ENCODE peak calls at places on chromosomes 4 and X, in eight cellular contexts. B is suprapubic skin; H is MM.1S; Z is effector memory CD4-positive, alpha-beta T cell; D is tibial artery; E is adrenal gland; P is osteoblast; C is CD8-positive, alpha-beta memory T cell. X is an unnamed sample. For H3K4me1, the result is how much of the 10 kb centered on the place peaks cover.

GRCh38 chrX:35919536-35920309 is at the start of gene CFAP47:
- DNase-seq in B (no peak), D (no peak), H (peak), P (no peak), C (no peak), Z (no peak), E (peak), X (no peak)

GRCh38 chrX:49829016-49829415 is at the start of gene PAGE4:
- DNase-seq in P (no peak), Z (no peak), B (no peak), D (no peak), E (no peak), H (no peak), C (no peak), X (no peak)

GRCh38 chr4:71113294-71113693 is 119.8 kb downstream of the DCK start:
- DNase-seq in D (no peak), H (no peak), P (no peak), C (no peak), E (no peak), B (no peak), Z (no peak), X (no peak)

GRCh38 chrX:77755561-77755960 is 30.5 kb downstream of the ATRX start:
- DNase-seq in D (no peak), C (no peak), P (no peak), H (no peak), E (no peak), B (no peak), Z (no peak), X (no peak)

GRCh38 chr4:145887241-145887964 is 51.2 kb downstream of the ZNF827 start:
- DNase-seq in P (no peak), E (no peak), D (peak), B (no peak), C (no peak), H (no peak), Z (no peak), X (no peak)

GRCh38 chrX:12021708-12022107 is 116.6 kb upstream of the FRMPD4 start:
- DNase-seq in E (no peak), D (no peak), H (no peak), C (no peak), Z (no peak), P (no peak), B (no peak), X (no peak)

GRCh38 chrX:120452131-120452530 is 17.0 kb downstream of the LAMP2 start:
- DNase-seq in C (no peak), D (no peak), H (no peak), Z (no peak), E (no peak), P (peak), B (no peak), X (no peak)

GRCh38 chr4:99043346-99043745 is 45.2 kb downstream of the ADH5 start:
- DNase-seq in D (no peak), Z (no peak), E (no peak), B (no peak), P (peak), H (no peak), C (no peak), X (peak)

GRCh38 chrX:1537031-1537715 is at the start of gene P2RY8:
- DNase-seq in C (peak), Z (peak), P (no peak), B (peak), H (peak), D (peak), E (peak), X (peak)

GRCh38 chrX:155115174-155115830 is 44.0 kb downstream of the BRCC3 start:
- DNase-seq in B (no peak), P (no peak), C (no peak), Z (no peak), H (no peak), E (no peak), D (no peak), X (no peak)

GRCh38 chr4:112201915-112202505 is 29.6 kb upstream of the AP1AR start:
- DNase-seq in Z (no peak), E (no peak), C (no peak), D (no peak), P (no peak), H (no peak), B (no peak), X (no peak)

GRCh38 chrX:56802921-56803848 is 74.1 kb downstream of the NBDY start:
- DNase-seq in H (peak), Z (peak), C (peak), P (peak), B (peak), D (peak), E (peak), X (peak)

GRCh38 chr4:76208005-76208765 is 5.4 kb downstream of the SCARB2 start:
- DNase-seq in E (peak), D (peak), C (no peak), H (no peak), P (peak), Z (no peak), B (peak), X (no peak)

GRCh38 chr4:860561-860960 is 34.6 kb upstream of the CPLX1 start:
- DNase-seq in B (no peak), H (no peak), Z (no peak), P (peak), E (no peak), C (no peak), D (no peak), X (no peak)

GRCh38 chr4:25861951-25862410 is 807 bp downstream of the SEL1L3 start:
- DNase-seq in Z (no peak), H (peak), D (no peak), E (no peak), B (no peak), P (peak), C (peak), X (peak)

GRCh38 chr4:148376151-148376550 is 66.1 kb downstream of the NR3C2 start:
- DNase-seq in Z (no peak), H (peak), D (peak), C (peak), P (no peak), E (peak), B (no peak), X (peak)

GRCh38 chr4:65839288-65839919 is 169.1 kb upstream of the EPHA5 start:
- DNase-seq in P (no peak), D (no peak), E (no peak), B (no peak), C (no peak), H (no peak), Z (no peak), X (no peak)

GRCh38 chrX:38277136-38277535 is 50.2 kb downstream of the RPGR start:
- DNase-seq in B (no peak), Z (no peak), P (no peak), D (no peak), H (no peak), E (no peak), C (no peak), X (no peak)

GRCh38 chrX:123976671-123977316 is 15.3 kb downstream of the STAG2 start:
- DNase-seq in H (no peak), P (peak), E (no peak), Z (no peak), D (no peak), C (no peak), B (no peak), X (no peak)

GRCh38 chr4:4820264-4820663 is 39.2 kb upstream of the MSX1 start:
- DNase-seq in Z (no peak), D (no peak), C (no peak), E (peak), P (no peak), H (no peak), B (no peak), X (no peak)

GRCh38 chrX:47540754-47541538 is 20.1 kb upstream of the ARAF start:
- DNase-seq in E (peak), Z (no peak), D (peak), B (peak), P (peak), C (no peak), H (peak), X (no peak)

GRCh38 chr4:2045518-2045951 is 13.6 kb upstream of the NAT8L start:
- DNase-seq in C (no peak), H (peak), B (no peak), P (peak), D (no peak), E (peak), Z (no peak), X (no peak)

GRCh38 chr4:169615467-169616106 is 3.2 kb upstream of the NEK1 start:
- DNase-seq in D (no peak), C (no peak), P (peak), Z (no peak), H (no peak), E (no peak), B (no peak), X (no peak)

GRCh38 chr4:8766610-8767009 is 105.0 kb downstream of the HMX1 start:
- DNase-seq in C (peak), D (peak), H (no peak), Z (no peak), P (no peak), B (peak), E (no peak), X (no peak)

GRCh38 chrX:105226499-105226898 is 6.0 kb upstream of the TEX13A start:
- DNase-seq in C (no peak), B (no peak), D (no peak), P (no peak), Z (no peak), E (no peak), H (no peak), X (no peak)

GRCh38 chrX:56281789-56282188 is 49.6 kb downstream of the KLF8 start:
- DNase-seq in B (no peak), D (no peak), E (no peak), C (no peak), Z (no peak), H (peak), P (peak), X (peak)

GRCh38 chr4:176123710-176124407 is 58.2 kb downstream of the WDR17 start:
- DNase-seq in E (peak), H (peak), P (peak), D (peak), C (no peak), B (no peak), Z (no peak), X (no peak)

GRCh38 chr4:531076-531475 is 32.1 kb downstream of the PIGG start:
- DNase-seq in E (no peak), Z (no peak), H (no peak), P (peak), B (no peak), C (no peak), D (no peak), X (no peak)

GRCh38 chr4:72390409-72390808 is 178.6 kb downstream of the ADAMTS3 start:
- DNase-seq in P (peak), H (no peak), Z (no peak), C (no peak), B (no peak), D (no peak), E (no peak), X (no peak)

GRCh38 chr4:1809754-1810502 is 16.8 kb downstream of the FGFR3 start:
- DNase-seq in D (no peak), E (peak), P (peak), B (no peak), Z (peak), C (peak), H (peak), X (peak)

GRCh38 chr4:156575430-156576073 is 396.0 kb downstream of the PDGFC start:
- DNase-seq in H (no peak), D (no peak), E (no peak), P (no peak), C (no peak), B (no peak), Z (no peak), X (no peak)

GRCh38 chrX:1582686-1583437 is 8.5 kb upstream of the AKAP17A start:
- DNase-seq in P (peak), B (no peak), H (peak), Z (peak), D (no peak), C (peak), E (no peak), X (peak)

GRCh38 chr4:102169345-102169744 is 175.9 kb downstream of the SLC39A8 start:
- DNase-seq in Z (no peak), C (no peak), H (no peak), D (no peak), P (no peak), B (no peak), E (no peak), X (no peak)

GRCh38 chr4:113153529-113154101 is 104.2 kb downstream of the ANK2 start:
- DNase-seq in P (no peak), H (no peak), C (no peak), D (no peak), E (no peak), Z (no peak), B (no peak), X (no peak)

GRCh38 chrX:136170109-136170800 is 22.9 kb downstream of the FHL1 start:
- DNase-seq in D (no peak), P (no peak), H (no peak), Z (no peak), B (no peak), C (no peak), E (peak), X (no peak)

GRCh38 chrX:40105016-40105790 is 7.4 kb upstream of the BCOR start:
- DNase-seq in E (peak), P (peak), Z (no peak), C (peak), D (no peak), B (no peak), H (peak), X (no peak)

GRCh38 chrX:69215161-69215560 is 49.9 kb upstream of the PJA1 start:
- DNase-seq in D (no peak), B (peak), P (no peak), Z (no peak), H (no peak), C (no peak), E (no peak), X (no peak)

GRCh38 chr4:112170451-112170993 is 25.3 kb downstream of the FAM241A start:
- DNase-seq in E (no peak), C (no peak), P (peak), B (no peak), Z (no peak), D (no peak), H (no peak), X (no peak)

GRCh38 chr4:5952286-5953002 is 59.6 kb upstream of the CRMP1 start:
- DNase-seq in Z (no peak), H (no peak), D (no peak), B (no peak), C (no peak), E (no peak), P (no peak), X (no peak)

GRCh38 chr4:184270808-184271413 is 53.2 kb upstream of the ENPP6 start:
- DNase-seq in D (no peak), Z (no peak), H (no peak), E (no peak), B (no peak), P (no peak), C (no peak), X (no peak)
- H3K4me1 ChIP-seq in D (under half), Z (under half), H (under half), E (under half), B (under half), P (under half), C (under half), X (under half)

DNA sequence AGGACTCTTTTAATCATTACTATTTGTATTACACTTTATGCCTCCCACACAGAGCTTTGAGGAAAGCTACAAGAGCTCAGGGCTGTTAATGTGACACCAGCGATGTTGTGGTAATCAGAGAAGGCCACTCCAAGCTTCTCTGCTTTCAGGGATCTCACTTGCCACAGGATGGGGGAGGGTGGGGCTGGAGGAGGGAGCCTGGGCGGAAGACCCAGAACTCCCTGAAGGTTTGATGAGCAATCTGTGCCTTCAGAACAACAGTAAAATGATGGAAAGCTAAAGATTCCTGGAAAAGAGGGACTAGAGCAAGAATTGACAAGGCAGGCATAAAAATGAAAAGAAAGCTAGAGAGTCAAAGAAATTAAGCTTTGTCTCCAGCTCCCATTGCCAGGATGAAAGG is 75.6 kb downstream of the MAML3 start:
- DNase-seq in E (peak), H (no peak), C (no peak), D (peak), P (no peak), B (no peak), Z (no peak), X (no peak)
- H3K27ac ChIP-seq in E (peak), H (no peak), C (no peak), D (no peak), P (no peak), B (no peak), Z (no peak), X (no peak)

GRCh38 chr4:24794916-24795665 is at the start of gene SOD3:
- DNase-seq in C (no peak), B (peak), D (peak), E (peak), H (no peak), Z (no peak), P (peak), X (no peak)
- H3K4me3 ChIP-seq in C (no peak), B (peak), D (peak), E (no peak), H (no peak), Z (no peak), P (peak), X (no peak)

GRCh38 chrX:153957224-153957623 is 12.8 kb upstream of the RENBP start:
- DNase-seq in H (no peak), B (no peak), E (no peak), P (no peak), D (no peak), C (no peak), Z (no peak), X (no peak)
- H3K4me1 ChIP-seq in H (under half), B (under half), E (under half), P (under half), D (under half), C (under half), Z (under half), X (under half)

GRCh38 chr4:15457401-15458201 is 12.1 kb upstream of the CC2D2A start:
- DNase-seq in E (no peak), D (no peak), B (no peak), P (peak), C (no peak), Z (no peak), H (peak), X (peak)
- H3K27ac ChIP-seq in E (peak), D (peak), B (peak), P (no peak), C (no peak), Z (no peak), H (no peak), X (no peak)

GRCh38 chr4:3387943-3388348 is 53.8 kb upstream of the HGFAC start:
- DNase-seq in D (peak), C (no peak), E (peak), Z (no peak), H (no peak), B (peak), P (peak), X (no peak)
- H3K4me3 ChIP-seq in D (peak), C (no peak), E (no peak), Z (no peak), H (peak), B (peak), P (peak), X (no peak)

GRCh38 chr4:81503586-81503985 is 31.9 kb upstream of the RASGEF1B start:
- DNase-seq in H (no peak), B (no peak), C (no peak), E (no peak), P (no peak), D (no peak), Z (no peak), X (no peak)

GRCh38 chr4:81506731-81507130 is 35.0 kb upstream of the RASGEF1B start:
- DNase-seq in C (no peak), Z (no peak), H (no peak), E (no peak), P (no peak), B (no peak), D (no peak), X (no peak)

GRCh38 chr4:81502561-81502960 is 30.9 kb upstream of the RASGEF1B start:
- DNase-seq in Z (no peak), P (no peak), D (no peak), E (no peak), H (no peak), C (no peak), B (no peak), X (no peak)

GRCh38 chr4:81507530-81507929 is 35.8 kb upstream of the RASGEF1B start:
- DNase-seq in C (no peak), Z (no peak), B (no peak), D (no peak), P (no peak), E (no peak), H (no peak), X (no peak)

DNA sequence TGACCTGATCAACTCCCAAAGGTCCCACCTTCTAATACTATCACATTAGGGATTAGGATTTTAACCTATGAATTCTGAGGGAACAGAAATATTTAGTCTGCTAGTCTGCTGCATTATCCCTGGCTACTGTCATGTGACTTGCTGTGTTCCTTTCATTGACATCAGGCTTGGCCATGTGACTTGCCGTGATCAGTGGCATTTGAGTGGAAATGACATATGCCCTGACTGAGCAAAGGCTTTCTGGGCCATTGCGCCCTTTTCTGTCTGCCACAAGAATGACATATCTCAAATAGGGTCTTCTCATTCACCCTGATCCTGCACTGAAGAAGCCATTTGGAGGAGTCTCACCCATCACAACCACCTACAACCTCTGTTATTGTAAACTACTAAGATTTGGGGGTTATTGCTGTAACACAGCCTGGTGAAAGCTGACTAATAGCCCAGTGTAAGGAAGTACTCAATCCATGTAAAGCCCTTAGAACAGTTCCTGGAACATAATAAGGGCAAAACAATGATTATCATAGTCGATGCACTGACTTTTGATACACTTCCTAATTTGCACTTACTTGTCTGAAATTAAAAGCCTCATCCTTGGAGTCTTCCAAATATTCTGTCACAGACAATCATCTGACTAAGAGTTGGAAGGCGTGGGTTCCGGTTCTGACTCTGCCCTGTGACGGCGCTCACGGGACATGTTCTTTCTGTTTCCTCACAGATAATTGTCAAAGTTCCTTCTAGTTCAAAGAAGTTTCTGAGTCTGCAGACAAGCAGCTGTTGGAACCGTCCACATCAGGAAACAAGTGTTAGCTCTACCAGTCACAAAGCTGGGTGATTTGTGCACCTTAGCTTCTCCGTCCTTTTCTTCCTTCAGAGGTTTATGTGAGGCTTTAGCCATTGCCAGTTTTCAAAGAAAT is 33.2 kb upstream of the RASGEF1B start:
- DNase-seq in C (peak), E (peak), Z (peak), P (no peak), B (peak), H (peak), D (peak), X (peak)
- H3K4me1 ChIP-seq in C (under half), E (under half), Z (under half), P (under half), B (under half), H (half or more), D (under half), X (under half)

DNA sequence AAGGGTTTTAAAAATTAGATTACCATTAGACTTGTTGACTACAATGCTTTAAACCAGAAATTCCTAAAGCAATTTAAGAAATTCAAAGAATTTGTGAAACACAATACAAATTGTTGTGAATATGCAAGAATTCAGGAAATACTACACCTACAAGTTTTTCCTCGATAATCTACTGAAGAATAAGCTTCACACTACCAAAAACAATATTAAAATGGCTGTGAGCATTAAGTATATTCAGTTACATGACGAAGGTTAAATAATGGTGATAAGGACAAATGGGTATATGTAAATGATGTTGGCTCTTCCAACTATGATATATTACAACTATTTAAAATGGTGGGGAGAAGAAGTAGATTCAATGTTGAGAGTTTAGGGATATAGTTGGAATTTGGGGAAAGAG is 111.1 kb upstream of the HTR2C start:
- DNase-seq in D (no peak), P (no peak), E (no peak), B (no peak), C (no peak), Z (no peak), H (no peak), X (no peak)
- H3K27ac ChIP-seq in D (no peak), P (no peak), E (no peak), B (no peak), C (no peak), Z (no peak), H (no peak), X (no peak)

X was measured in CD4-positive, alpha-beta memory T cell.